ENCODE peak calls at places on chromosomes 7 and 10, in four cellular contexts. S is omental fat pad; W is PC-3; A is CD8-positive, alpha-beta T cell. K is an unnamed sample.

GRCh38 chr10:1163204-1163660 is 107.0 kb downstream of the WDR37 start:
- DNase-seq in S (no peak), W (no peak), A (no peak), K (no peak)

GRCh38 chr7:79692015-79692414 is 238.5 kb upstream of the MAGI2 start:
- DNase-seq in S (no peak), W (peak), A (no peak), K (no peak)

GRCh38 chr7:18125536-18125935 is 97.9 kb upstream of the PRPS1L1 start:
- DNase-seq in S (no peak), W (no peak), A (no peak), K (no peak)

GRCh38 chr10:112848212-112848611 is 101.8 kb upstream of the TCF7L2 start:
- DNase-seq in S (no peak), W (no peak), A (no peak), K (no peak)

GRCh38 chr7:55065079-55065478 is 46.3 kb downstream of the EGFR start:
- DNase-seq in S (no peak), W (peak), A (no peak), K (no peak)

GRCh38 chr7:116356979-116357378 is 142.6 kb upstream of the CAV2 start:
- DNase-seq in S (no peak), W (no peak), A (no peak), K (no peak)

GRCh38 chr7:95668504-95669018 is 72.2 kb upstream of the PDK4 start:
- DNase-seq in S (no peak), W (no peak), A (no peak), K (no peak)

GRCh38 chr7:65980478-65981250 is 1.3 kb downstream of the GUSB start:
- DNase-seq in S (no peak), W (peak), A (peak), K (no peak)

GRCh38 chr7:862157-862556 is 14.2 kb upstream of the GET4 start:
- DNase-seq in S (no peak), W (no peak), A (no peak), K (no peak)

GRCh38 chr7:20440472-20441105 is 109.9 kb downstream of the ITGB8 start:
- DNase-seq in S (no peak), W (peak), A (no peak), K (no peak)

GRCh38 chr7:158781217-158781975 is 47.9 kb downstream of the ESYT2 start:
- DNase-seq in S (no peak), W (no peak), A (no peak), K (no peak)

GRCh38 chr7:158783595-158783994 is 45.7 kb downstream of the ESYT2 start:
- DNase-seq in S (no peak), W (peak), A (no peak), K (no peak)

GRCh38 chr7:158784270-158784669 is 45.0 kb downstream of the ESYT2 start:
- DNase-seq in S (no peak), W (no peak), A (no peak), K (no peak)

GRCh38 chr7:158781976-158782637 is 47.2 kb downstream of the ESYT2 start:
- DNase-seq in S (no peak), W (no peak), A (no peak), K (no peak)

DNA sequence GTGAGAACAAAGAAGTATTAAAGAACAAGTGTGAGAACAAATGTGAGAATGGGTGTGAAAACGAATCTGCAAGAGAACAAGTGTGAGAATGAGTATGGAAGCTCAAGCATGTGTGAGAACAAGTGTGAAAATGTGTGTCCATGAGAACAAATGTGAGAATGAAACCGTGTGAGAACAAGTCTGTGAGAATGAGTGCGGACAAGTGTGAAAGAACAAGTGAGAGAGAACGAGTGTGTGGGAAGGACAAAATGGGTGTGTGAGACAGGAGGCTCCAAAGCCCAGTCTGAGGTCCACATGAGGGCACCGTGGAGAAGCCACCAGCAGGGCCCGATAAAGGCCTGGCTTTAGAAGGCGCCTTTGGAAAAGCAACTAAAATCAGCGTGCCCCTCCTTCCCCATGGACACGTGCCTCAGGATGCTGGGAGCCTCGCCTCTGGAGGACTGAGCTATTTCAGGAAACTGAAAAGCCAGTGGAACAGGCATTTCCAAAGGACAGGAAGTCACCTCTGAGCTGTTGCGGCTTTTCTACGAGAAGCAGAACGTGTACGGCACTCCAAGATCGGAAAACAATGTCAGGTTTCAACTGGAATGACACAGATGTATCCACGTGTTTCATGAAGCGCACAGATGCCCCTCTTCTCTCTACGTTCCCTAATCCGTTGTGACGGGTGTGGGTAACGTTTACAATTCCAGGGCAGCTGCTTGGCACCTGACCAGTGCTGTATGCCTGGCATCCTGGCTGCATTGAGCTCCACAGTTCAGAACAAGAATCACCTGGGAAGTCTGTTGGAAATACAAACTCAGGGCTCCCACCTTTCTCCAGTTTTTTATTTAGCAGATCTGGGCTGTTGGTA is 46.4 kb downstream of the ESYT2 start:
- DNase-seq in S (no peak), W (peak), A (no peak), K (no peak)
- TF ChIP-seq CTCF in S (no peak), W (peak), A (no peak), K (peak)

GRCh38 chr10:101161494-101162299 is 30.6 kb downstream of the TLX1 start:
- DNase-seq in S (peak), W (peak), A (peak), K (peak)
- TF ChIP-seq CTCF in S (peak), W (peak), A (peak), K (peak)

DNA sequence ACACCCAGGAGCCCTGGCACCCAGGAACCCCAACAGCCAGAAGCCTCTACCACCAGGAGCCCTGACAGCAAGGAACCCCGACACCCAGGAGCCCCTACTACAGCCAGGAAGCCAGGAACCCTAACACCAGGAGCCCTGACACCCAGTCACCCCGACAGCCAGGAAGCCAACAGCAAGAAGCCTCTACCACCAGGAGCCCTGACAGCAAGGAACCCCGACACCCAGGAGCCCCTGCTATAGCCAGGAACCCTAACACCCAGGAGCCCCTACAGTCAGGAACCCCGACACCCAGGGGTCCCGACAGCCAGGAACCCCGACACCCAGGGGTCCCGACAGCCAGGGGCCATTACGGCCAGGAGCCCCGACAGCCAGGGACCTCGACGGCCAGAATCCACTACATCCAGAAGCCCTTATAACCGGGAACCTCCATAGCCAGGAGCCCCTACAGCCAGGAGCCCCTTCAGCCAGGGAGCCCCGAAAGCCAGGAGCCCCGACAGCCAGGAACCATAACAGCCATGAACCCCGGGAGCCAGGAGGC is 446 bp upstream of the GLRX3 start:
- DNase-seq in S (no peak), W (no peak), A (no peak), K (no peak)
- TF ChIP-seq CTCF in S (no peak), W (no peak), A (no peak), K (no peak)

DNA sequence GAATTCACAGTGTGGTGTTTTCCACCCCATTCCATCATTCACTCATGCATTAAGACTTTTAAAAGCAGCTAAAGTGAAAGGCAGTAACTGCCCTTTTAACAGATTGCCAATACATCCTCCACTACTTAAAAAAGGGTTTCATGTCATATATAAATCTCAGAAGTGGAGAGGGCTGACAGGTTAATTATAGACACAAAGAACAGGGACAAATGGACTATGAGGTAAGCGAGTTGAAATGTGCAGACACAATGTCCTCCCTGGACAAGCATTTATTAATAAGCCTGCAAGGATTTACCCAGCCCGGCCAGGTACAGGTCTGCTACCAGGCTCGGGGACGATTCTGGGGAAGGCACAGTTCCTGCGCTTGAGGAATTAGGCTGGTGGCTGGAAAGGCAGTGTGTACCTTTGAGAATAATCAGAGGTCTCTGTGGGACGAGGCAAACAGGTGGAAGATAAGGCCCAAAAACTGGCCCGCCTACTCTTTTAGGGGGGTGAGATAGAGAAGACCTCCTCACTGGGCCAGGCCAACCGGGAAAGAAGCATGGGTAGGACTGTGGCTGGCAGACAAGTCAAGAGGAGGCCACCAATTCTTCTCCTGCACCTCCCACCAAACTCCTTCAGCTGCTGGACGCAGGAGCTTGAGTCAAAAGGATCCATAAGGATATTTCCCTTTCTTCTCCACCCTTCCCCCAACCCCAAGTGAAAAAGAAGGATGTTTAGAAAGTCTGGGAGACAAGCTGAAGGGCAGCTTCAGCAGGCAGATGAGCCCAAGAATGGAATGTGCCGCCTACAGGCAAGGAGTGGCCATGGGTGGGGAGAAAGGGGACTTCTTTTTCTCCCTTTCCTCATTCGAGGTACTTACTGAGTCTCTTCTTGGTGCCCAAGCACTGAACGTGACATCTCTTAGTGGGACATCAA is 1.5 kb downstream of the PDLIM1 start:
- DNase-seq in S (no peak), W (peak), A (no peak), K (no peak)
- TF ChIP-seq CTCF in S (no peak), W (peak), A (no peak), K (peak)

GRCh38 chr7:38318241-38318640 is 44.8 kb upstream of the TARP start:
- DNase-seq in S (no peak), W (no peak), A (no peak), K (no peak)

GRCh38 chr7:38317457-38318037 is 44.1 kb upstream of the TARP start:
- DNase-seq in S (no peak), W (no peak), A (no peak), K (no peak)

GRCh38 chr7:38316733-38317360 is 43.4 kb upstream of the TARP start:
- DNase-seq in S (no peak), W (no peak), A (no peak), K (no peak)

GRCh38 chr7:38319873-38320272 is 46.4 kb upstream of the TARP start:
- DNase-seq in S (no peak), W (no peak), A (no peak), K (no peak)

GRCh38 chr7:38318803-38319416 is 45.5 kb upstream of the TARP start:
- DNase-seq in S (no peak), W (peak), A (no peak), K (peak)
- TF ChIP-seq CTCF in S (no peak), W (peak), A (peak), K (peak)

DNA sequence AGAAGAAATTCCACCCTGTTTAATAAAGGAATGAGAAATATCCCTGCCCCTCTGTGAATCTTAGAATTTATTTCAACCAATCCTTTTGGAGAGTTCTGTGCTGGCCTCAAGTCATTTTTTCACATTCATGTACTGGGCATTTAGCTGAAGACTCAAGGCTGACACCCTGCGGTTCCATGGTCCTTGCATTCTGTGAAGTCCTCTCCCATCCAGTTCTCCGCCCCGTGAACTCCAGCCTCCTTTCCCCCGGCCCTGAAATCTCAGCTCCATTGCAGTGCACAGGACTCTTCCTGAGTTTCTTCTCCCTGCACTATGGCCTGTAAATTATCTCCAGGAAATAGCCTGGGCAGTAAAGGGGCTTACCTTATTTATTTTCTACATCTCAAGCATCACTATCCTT is 183.0 kb upstream of the KCND2 start:
- DNase-seq in S (no peak), W (peak), A (no peak), K (no peak)
- TF ChIP-seq CTCF in S (no peak), W (peak), A (no peak), K (no peak)

GRCh38 chr10:8078027-8078426 is 23.5 kb downstream of the GATA3 start:
- DNase-seq in S (no peak), W (no peak), A (no peak), K (no peak)

GRCh38 chr10:8076948-8077347 is 22.5 kb downstream of the GATA3 start:
- DNase-seq in S (no peak), W (no peak), A (no peak), K (no peak)

GRCh38 chr10:8074881-8075280 is 20.4 kb downstream of the GATA3 start:
- DNase-seq in S (no peak), W (no peak), A (no peak), K (no peak)

GRCh38 chr10:8073696-8074416 is 19.4 kb downstream of the GATA3 start:
- DNase-seq in S (no peak), W (no peak), A (no peak), K (no peak)

DNA sequence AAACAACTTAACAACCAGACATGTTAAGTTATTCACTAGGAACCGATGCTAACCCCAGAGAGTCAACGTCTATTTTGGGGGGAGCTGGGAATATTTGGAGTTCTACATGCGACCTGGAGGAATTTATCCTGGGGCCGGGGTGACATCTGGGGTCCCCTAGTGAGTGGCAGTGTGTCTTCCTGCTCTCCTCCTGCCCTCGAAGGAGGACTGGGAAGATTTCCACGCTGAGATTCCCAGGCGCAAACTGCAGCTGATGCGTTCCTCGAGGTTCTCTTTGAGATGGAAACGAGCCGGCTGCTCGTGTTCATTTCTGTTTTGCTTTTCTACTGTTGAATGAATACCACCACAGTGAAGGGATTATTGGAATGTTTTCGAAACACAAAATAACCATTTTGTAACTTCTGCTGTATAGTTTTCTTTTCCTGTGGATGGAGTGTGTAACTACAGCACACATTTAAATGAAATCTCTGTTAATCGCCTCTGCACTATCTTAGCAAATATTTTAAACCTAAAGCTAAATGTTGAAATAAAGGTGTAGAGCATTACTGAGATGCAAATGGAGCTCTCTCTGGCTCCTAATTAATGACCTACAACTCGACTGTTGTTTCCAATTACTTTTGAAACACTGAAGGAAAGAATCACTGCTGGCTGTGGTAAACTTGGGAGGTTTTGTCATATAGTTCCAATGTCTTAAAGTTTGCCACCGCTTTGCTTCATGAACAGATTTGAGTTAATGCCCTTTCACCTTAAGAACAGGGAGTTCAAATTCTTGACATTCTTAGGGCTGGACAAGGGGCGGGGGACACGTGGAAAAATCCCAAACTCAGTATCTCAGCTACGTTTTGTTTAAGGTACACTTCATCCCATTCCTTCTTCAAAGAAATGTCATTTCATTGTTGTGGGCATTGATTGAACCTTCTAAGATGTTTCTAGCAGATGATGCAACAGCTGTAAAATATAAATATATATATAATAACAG is 21.1 kb downstream of the GATA3 start:
- DNase-seq in S (no peak), W (no peak), A (no peak), K (no peak)
- TF ChIP-seq CTCF in S (no peak), W (no peak), A (no peak), K (no peak)